ENCODE peak calls at places on chromosomes 5 and 9, in five cellular contexts. Q is RWPE1, F is mesothelial cell of epicardium, O is coronary artery, I is AG04450. L is an unnamed sample.

GRCh38 chr5:122287101-122287500 is 24.9 kb upstream of the SNCAIP start:
- DNase-seq in Q (no peak), F (no peak), I (no peak), O (no peak), L (no peak)

GRCh38 chr9:124818431-124819281 is 34.6 kb upstream of the WDR38 start:
- DNase-seq in Q (peak), I (no peak), F (no peak), O (no peak), L (no peak)

GRCh38 chr5:152349683-152350526 is 55.2 kb downstream of the NMUR2 start:
- DNase-seq in Q (peak), O (no peak), F (peak), I (no peak), L (peak)

GRCh38 chr9:135797507-135798302 is 95.7 kb downstream of the KCNT1 start:
- DNase-seq in Q (peak), I (no peak), F (no peak), O (no peak), L (peak)

GRCh38 chr5:163385276-163385675 is 52.1 kb upstream of the CCNG1 start:
- DNase-seq in Q (no peak), O (no peak), I (no peak), F (no peak), L (no peak)

GRCh38 chr5:180090098-180090768 is 18.7 kb upstream of the RNF130 start:
- DNase-seq in F (peak), Q (peak), O (no peak), I (peak), L (peak)

GRCh38 chr9:126521976-126522590 is 91.6 kb upstream of the LMX1B start:
- DNase-seq in O (no peak), F (no peak), I (no peak), Q (no peak), L (no peak)

GRCh38 chr9:114691046-114691955 is 9.3 kb upstream of the TEX48 start:
- DNase-seq in I (peak), F (no peak), O (no peak), Q (peak), L (no peak)

GRCh38 chr5:29833394-29833793 is 1360.1 kb upstream of the CDH6 start:
- DNase-seq in O (no peak), F (no peak), Q (no peak), I (no peak), L (no peak)

GRCh38 chr9:121945849-121946248 is 147.3 kb downstream of the TTLL11 start:
- DNase-seq in F (no peak), O (peak), Q (peak), I (no peak), L (no peak)

GRCh38 chr5:142179776-142180387 is 71.3 kb downstream of the NDFIP1 start:
- DNase-seq in I (no peak), O (no peak), Q (peak), F (no peak), L (no peak)

GRCh38 chr9:74443036-74443750 is 53.9 kb upstream of the RORB start:
- DNase-seq in Q (peak), I (no peak), F (no peak), O (no peak), L (no peak)

DNA sequence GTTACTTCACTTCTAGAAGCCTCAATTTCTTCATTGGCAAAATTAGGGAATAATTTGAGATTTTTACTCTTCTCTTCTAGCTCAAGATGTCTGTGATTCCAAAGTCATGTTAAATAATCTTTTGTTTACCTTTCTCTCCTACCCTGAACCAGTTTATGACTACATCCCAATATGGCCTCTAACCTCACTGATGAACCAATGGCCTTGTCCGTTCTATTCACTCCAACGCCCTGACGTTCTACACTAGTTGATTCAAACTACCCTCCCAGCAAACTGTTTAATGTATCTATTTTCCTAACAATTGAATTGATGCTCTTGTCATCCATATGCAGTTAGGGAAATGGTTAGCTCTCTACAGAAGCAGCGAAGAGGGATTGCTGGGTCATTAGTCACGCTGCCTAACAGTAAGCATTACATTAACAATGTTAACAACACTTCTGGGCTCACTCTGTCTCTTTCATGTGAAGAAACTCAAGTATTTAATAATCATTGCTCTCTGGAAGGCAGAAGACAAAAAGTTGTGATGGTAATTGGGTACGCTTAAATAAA is 38.0 kb downstream of the RAPGEF1 start:
- DNase-seq in F (no peak), I (no peak), Q (no peak), O (no peak), L (no peak)
- TF ChIP-seq CTCF in F (no peak), I (no peak), Q (no peak), O (no peak), L (no peak)

GRCh38 chr5:118060833-118061232 is 927.5 kb downstream of the DTWD2 start:
- DNase-seq in O (no peak), F (no peak), Q (no peak), I (no peak), L (no peak)
- TF ChIP-seq CTCF in O (no peak), F (peak), Q (peak), I (peak), L (no peak)

GRCh38 chr5:149453618-149454415 is 74.7 kb upstream of the IL17B start:
- DNase-seq in F (no peak), I (no peak), O (no peak), Q (no peak), L (no peak)

GRCh38 chr5:149455889-149456409 is 76.9 kb upstream of the IL17B start:
- DNase-seq in I (no peak), Q (no peak), F (no peak), O (peak), L (no peak)

GRCh38 chr5:149452007-149452664 is 73.0 kb upstream of the IL17B start:
- DNase-seq in F (no peak), I (no peak), O (no peak), Q (no peak), L (no peak)

GRCh38 chr5:149450199-149450598 is 71.1 kb upstream of the IL17B start:
- DNase-seq in O (no peak), F (no peak), Q (no peak), I (peak), L (no peak)

DNA sequence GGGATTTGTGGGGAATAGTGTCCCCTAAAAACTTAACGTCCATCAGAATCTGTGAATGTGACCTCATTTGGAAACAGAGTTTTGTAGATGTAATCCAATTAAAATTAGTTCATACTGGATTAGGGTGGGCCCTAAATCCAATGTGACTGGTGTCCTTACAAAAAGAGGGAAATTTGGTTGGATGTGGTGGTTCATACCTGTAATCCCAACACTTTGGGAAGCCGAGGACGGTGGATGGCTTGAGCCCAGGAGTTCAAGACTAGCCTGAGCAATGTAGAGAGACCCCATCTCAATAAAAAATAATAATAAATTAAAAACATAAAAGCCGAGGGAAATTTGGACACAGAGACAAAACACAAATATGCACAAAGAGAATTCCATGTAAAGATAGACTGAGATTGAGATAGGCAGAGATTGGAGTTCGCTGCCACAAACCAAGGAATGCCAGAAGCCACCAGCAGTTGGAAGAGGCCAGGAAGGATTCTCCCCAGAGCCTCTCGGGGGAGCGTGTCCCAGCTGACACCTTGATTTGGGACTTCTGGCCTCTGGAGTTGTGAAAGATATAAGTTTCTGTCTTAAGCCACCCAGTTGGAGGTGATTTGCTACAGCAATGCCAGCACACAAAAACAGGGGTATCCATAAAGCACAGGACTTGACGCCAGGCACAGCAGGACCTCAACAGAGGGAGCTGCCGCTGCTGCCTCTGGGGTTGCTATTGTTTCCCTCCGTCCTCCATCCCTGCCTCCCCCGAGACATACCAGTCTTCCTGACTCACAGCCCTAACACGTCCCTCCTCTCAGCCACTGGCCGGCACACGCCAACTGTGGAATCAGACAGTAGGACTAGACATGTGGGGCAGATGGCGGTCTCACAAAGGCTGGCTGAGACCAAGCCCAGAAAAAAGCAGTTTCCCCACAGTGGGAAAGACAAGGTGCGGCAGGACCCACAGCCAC is 73.8 kb upstream of the IL17B start:
- DNase-seq in I (peak), Q (peak), F (no peak), O (peak), L (no peak)
- TF ChIP-seq CTCF in I (peak), Q (no peak), F (no peak), O (no peak), L (no peak)

DNA sequence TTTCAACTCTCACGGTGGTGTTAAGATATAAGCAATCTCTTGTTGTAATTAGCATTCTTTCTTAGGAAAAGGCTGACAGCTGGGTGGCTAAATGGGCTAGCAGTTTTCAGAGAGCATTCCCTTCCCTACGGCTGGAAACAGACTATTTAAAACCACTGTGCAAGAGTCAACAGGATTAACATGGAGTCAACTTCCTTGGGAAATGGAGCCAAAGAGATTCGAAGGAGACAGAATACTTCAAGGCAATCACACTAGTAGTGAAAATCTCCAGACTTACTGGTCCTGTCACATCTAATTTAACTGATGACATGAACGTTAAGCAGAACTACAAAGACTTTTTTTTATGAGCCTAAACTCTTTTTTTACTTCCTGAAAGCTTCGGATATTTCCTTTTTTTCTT is 453.3 kb upstream of the ITGA1 start:
- DNase-seq in O (no peak), Q (no peak), I (no peak), F (no peak), L (no peak)
- TF ChIP-seq CTCF in O (no peak), Q (no peak), I (no peak), F (no peak), L (no peak)

GRCh38 chr5:150513375-150514309 is 5.7 kb downstream of the NDST1 start:
- DNase-seq in F (no peak), O (no peak), Q (no peak), I (no peak), L (no peak)
- TF ChIP-seq CTCF in F (no peak), O (no peak), Q (no peak), I (peak), L (no peak)

GRCh38 chr5:35246928-35247644 is 16.8 kb upstream of the PRLR start:
- DNase-seq in Q (no peak), F (no peak), I (no peak), O (no peak), L (no peak)
- TF ChIP-seq CTCF in Q (no peak), F (no peak), I (no peak), O (no peak), L (no peak)

GRCh38 chr5:139872052-139872766 is 76.6 kb downstream of the PSD2 start:
- DNase-seq in O (no peak), F (no peak), Q (no peak), I (no peak), L (no peak)
- TF ChIP-seq CTCF in O (no peak), F (no peak), Q (no peak), I (no peak), L (peak)

DNA sequence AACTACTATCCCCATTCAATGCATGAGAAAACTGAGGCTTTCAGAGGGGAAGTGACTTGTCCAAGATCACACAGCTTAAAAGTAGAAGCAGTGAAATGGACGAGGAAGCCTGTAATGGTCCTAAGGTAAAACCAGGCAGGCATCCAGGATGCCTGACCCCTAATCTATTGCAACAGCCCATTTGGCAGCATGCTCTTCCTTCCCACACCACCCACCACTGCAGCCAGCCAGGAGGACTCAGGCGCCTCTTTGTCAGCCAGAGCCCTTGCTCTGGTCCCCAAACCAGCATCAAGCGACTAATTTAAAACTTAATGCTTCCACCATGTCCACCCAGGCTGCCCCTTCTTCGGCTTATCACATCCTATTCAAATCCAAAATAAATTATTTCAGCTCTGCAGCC is 541.6 kb downstream of the CDK5RAP2 start:
- DNase-seq in Q (no peak), F (no peak), I (no peak), O (no peak), L (no peak)
- TF ChIP-seq CTCF in Q (no peak), F (no peak), I (no peak), O (no peak), L (no peak)

GRCh38 chr5:58460727-58461286 is 921 bp upstream of the PLK2 start:
- DNase-seq in Q (peak), F (peak), O (no peak), I (peak), L (peak)

GRCh38 chr5:58462154-58462553 is 2.3 kb upstream of the PLK2 start:
- DNase-seq in Q (peak), F (no peak), I (no peak), O (no peak), L (no peak)

GRCh38 chr5:58459276-58459859 is 518 bp downstream of the PLK2 start:
- DNase-seq in I (no peak), F (peak), O (peak), Q (no peak), L (no peak)

GRCh38 chr5:58458851-58459275 is 1.0 kb downstream of the PLK2 start:
- DNase-seq in I (no peak), O (no peak), F (no peak), Q (peak), L (no peak)

DNA sequence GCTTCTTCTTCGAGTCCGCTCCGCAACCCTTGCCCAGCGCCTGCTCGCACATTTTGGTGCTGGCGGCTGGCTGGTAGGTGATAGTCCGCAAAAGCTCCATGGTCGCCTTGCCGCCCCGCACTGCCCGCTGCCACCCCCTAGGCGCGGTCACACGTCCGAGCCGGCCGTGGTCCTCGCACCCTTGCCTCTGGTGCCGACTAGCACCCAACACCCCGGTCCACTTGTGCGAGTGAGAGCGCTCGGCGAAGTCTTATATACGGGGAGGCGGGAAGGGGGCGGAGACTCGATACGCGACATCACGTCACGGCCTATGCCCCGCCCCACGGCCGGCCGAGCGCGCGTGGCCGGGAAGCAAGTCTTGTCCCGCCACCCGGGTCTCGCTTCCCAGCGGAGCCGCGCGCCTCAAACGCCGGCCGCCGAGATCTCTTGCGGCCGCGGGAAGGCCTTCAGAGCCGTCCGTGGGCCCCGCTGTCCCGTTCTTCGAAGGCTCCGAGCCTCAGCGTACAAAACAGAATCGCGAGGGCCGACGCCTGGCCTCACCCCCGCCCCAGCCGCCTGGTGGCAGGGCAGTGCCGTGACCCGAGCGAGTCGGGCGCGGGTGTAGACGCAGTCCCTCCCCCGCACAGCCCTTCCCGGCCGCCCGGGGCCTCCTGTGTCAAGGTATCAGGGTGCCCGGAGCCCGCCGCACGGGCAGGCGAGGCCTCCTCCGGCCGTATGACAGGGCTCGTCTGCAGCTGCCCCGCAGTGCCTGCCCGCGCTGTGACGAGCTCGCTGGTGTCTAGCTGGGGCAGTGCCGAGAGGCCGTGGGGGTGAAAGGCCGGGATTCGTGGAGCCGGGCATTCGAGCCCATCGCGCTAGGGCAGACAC is at the start of gene PLK2:
- DNase-seq in I (peak), O (peak), Q (peak), F (peak), L (peak)
- TF ChIP-seq CTCF in I (peak), O (no peak), Q (no peak), F (no peak), L (peak)

L was measured in GM10248.